ENCODE peak calls at places on chromosomes 5 and 9, in four cellular contexts. R, Z, V and B are unnamed samples.

GRCh38 chr5:143583385-143583784 is 179.9 kb upstream of the NR3C1 start:
- DNase-seq in Z (no peak), V (peak; percentile 13), R (no peak), B (no peak)

GRCh38 chr9:14222149-14222835 is 91.6 kb downstream of the NFIB start:
- DNase-seq in Z (no peak), V (no peak), R (no peak), B (no peak)

GRCh38 chr5:178206166-178207101 is 2.1 kb downstream of the HNRNPAB start:
- DNase-seq in Z (peak; percentile 21), R (no peak), V (no peak), B (no peak)

GRCh38 chr5:81125959-81126358 is 107.2 kb upstream of the CKMT2 start:
- DNase-seq in Z (no peak), R (no peak), V (no peak), B (no peak)

GRCh38 chr5:162274684-162275083 is 207.1 kb downstream of the GABRG2 start:
- DNase-seq in R (no peak), Z (no peak), V (no peak), B (peak; percentile 55)

GRCh38 chr9:91151741-91152095 is 210.0 kb downstream of the AUH start:
- DNase-seq in Z (no peak), R (no peak), V (no peak), B (no peak)

GRCh38 chr9:136544549-136545064 is 1.2 kb downstream of the NOTCH1 start:
- DNase-seq in Z (no peak), V (peak; percentile 54), R (no peak), B (no peak)

GRCh38 chr9:126127591-126127990 is 199.0 kb upstream of the MVB12B start:
- DNase-seq in Z (no peak), R (no peak), V (no peak), B (no peak)

GRCh38 chr9:38000735-38001134 is 68.3 kb downstream of the SHB start:
- DNase-seq in R (no peak), V (no peak), Z (no peak), B (no peak)

GRCh38 chr9:134062461-134063087 is 5.3 kb downstream of the BRD3 start:
- DNase-seq in Z (no peak), V (no peak), R (no peak), B (no peak)

GRCh38 chr5:14143843-14144585 is 872 bp downstream of the TRIO start:
- DNase-seq in V (peak; percentile 57), Z (peak; percentile 22), R (no peak), B (no peak)

GRCh38 chr9:15146121-15146820 is 160.7 kb downstream of the TTC39B start:
- DNase-seq in Z (no peak), V (no peak), R (no peak), B (no peak)

GRCh38 chr5:28512648-28513047 is 1474.3 kb upstream of the CDH9 start:
- DNase-seq in R (no peak), V (no peak), Z (no peak), B (no peak)

GRCh38 chr5:114317751-114318150 is 44.1 kb upstream of the KCNN2 start:
- DNase-seq in V (no peak), Z (no peak), R (no peak), B (no peak)

GRCh38 chr9:131203438-131204219 is 72.7 kb downstream of the FAM78A start:
- DNase-seq in V (no peak), R (peak; percentile 21), Z (no peak), B (no peak)

GRCh38 chr9:37593877-37594448 is 1.6 kb upstream of the TOMM5 start:
- DNase-seq in V (no peak), Z (no peak), R (no peak), B (no peak)

GRCh38 chr5:93296338-93296737 is 284.7 kb downstream of the NR2F1-AS1 start:
- DNase-seq in V (no peak), R (no peak), Z (no peak), B (no peak)

GRCh38 chr5:93677344-93678021 is 63.9 kb downstream of the POU5F2 start:
- DNase-seq in R (peak; percentile 75), V (no peak), Z (no peak), B (peak; percentile 33)

GRCh38 chr5:76622076-76622475 is 1.1 kb downstream of the F2RL2 start:
- DNase-seq in Z (no peak), V (no peak), R (no peak), B (no peak)

GRCh38 chr5:135553688-135554462 is 18.1 kb upstream of the NEUROG1 start:
- DNase-seq in R (peak; percentile 68), V (no peak), Z (no peak), B (no peak)

GRCh38 chr5:140998921-140999410 is 32.7 kb downstream of the PCDHAC2 start:
- DNase-seq in V (no peak), R (no peak), Z (no peak), B (no peak)

GRCh38 chr9:124164800-124165199 is 92.9 kb upstream of the NEK6 start:
- DNase-seq in V (no peak), R (no peak), Z (no peak), B (no peak)

GRCh38 chr5:129118826-129119225 is 24.3 kb downstream of the ISOC1 start:
- DNase-seq in V (no peak), R (no peak), Z (no peak), B (no peak)

GRCh38 chr5:111262815-111263214 is 38.6 kb downstream of the CAMK4 start:
- DNase-seq in V (no peak), R (no peak), Z (no peak), B (no peak)

GRCh38 chr9:19085295-19085694 is 17.4 kb downstream of the HAUS6 start:
- DNase-seq in R (peak; percentile 27), V (peak; percentile 23), Z (peak; percentile 57), B (peak; percentile 9)

GRCh38 chr9:107584186-107584585 is 94.6 kb upstream of the KLF4 start:
- DNase-seq in V (no peak), R (no peak), Z (no peak), B (no peak)